ENCODE peak calls at places on chromosome 6, in seven cellular contexts. P is AG04450; N is psoas muscle; V is effector memory CD4-positive, alpha-beta T cell; A is brain microvascular endothelial cell; X is dorsolateral prefrontal cortex; L is ascending aorta. F is an unnamed sample.
A peak's percentile ranks its signal among the peaks of the same experiment; 100 is the strongest.

GRCh38 chr6:83966539-83966938 is 67.0 kb upstream of the MRAP2 start:
- DNase-seq in P (no peak), L (no peak), N (no peak), V (no peak), X (no peak), A (no peak), F (no peak)

GRCh38 chr6:105952326-105952725 is 133.8 kb upstream of the PRDM1 start:
- DNase-seq in V (no peak), N (no peak), A (no peak), X (no peak), P (no peak), L (no peak), F (no peak)

GRCh38 chr6:163971841-163972838 is 557.6 kb downstream of the QKI start:
- DNase-seq in X (no peak), V (no peak), N (no peak), A (no peak), P (no peak), L (no peak), F (no peak)

GRCh38 chr6:47106721-47107197 is 64.6 kb upstream of the ADGRF1 start:
- DNase-seq in A (no peak), L (no peak), P (no peak), X (no peak), V (no peak), N (no peak), F (no peak)

GRCh38 chr6:139844907-139845306 is 470.5 kb upstream of the CITED2 start:
- DNase-seq in P (no peak), X (no peak), V (no peak), L (no peak), A (no peak), N (no peak), F (no peak)

GRCh38 chr6:43846556-43846955 is 76.5 kb downstream of the VEGFA start:
- DNase-seq in A (no peak), P (no peak), N (no peak), X (no peak), L (no peak), V (no peak), F (no peak)

GRCh38 chr6:67030861-67031260 is 1323.8 kb upstream of the EYS start:
- DNase-seq in L (no peak), A (no peak), V (no peak), X (no peak), P (no peak), N (no peak), F (no peak)

GRCh38 chr6:27161946-27162603 is 85.4 kb upstream of the PRSS16 start:
- DNase-seq in A (peak; percentile 80), X (peak; percentile 64), N (no peak), V (no peak), L (no peak), P (no peak), F (no peak)

GRCh38 chr6:36731622-36732310 is 34.1 kb downstream of the RAB44 start:
- DNase-seq in L (no peak), A (no peak), P (no peak), V (no peak), X (no peak), N (peak; percentile 31), F (no peak)

GRCh38 chr6:77298298-77298697 is 165.0 kb downstream of the HTR1B start:
- DNase-seq in A (no peak), N (no peak), L (no peak), P (no peak), X (no peak), V (no peak), F (no peak)

GRCh38 chr6:160768101-160768500 is 66.1 kb downstream of the PLG start:
- DNase-seq in P (no peak), V (no peak), L (no peak), A (no peak), X (no peak), N (no peak), F (no peak)

GRCh38 chr6:16249971-16250370 is 11.6 kb downstream of the GMPR start:
- DNase-seq in N (no peak), X (no peak), V (no peak), P (no peak), L (no peak), A (no peak), F (no peak)

GRCh38 chr6:169225131-169225576 is 28.5 kb downstream of the THBS2 start:
- DNase-seq in V (no peak), P (no peak), X (no peak), A (no peak), N (no peak), L (peak; percentile 62), F (no peak)

GRCh38 chr6:13307508-13307995 is 20.8 kb downstream of the TBC1D7 start:
- DNase-seq in A (peak; percentile 83), X (no peak), P (no peak), N (no peak), V (no peak), L (no peak), F (no peak)

GRCh38 chr6:82363368-82364086 is at the start of gene TPBG:
- DNase-seq in N (peak; percentile 63), L (peak; percentile 74), P (peak; percentile 37), A (peak; percentile 47), X (no peak), V (peak; percentile 14), F (peak; percentile 58)

GRCh38 chr6:15317251-15317650 is 71.4 kb downstream of the JARID2 start:
- DNase-seq in N (no peak), V (no peak), L (no peak), P (no peak), X (no peak), A (no peak), F (no peak)

GRCh38 chr6:143692696-143693095 is 14.9 kb downstream of the PHACTR2 start:
- DNase-seq in A (no peak), V (no peak), L (no peak), N (no peak), P (no peak), X (no peak), F (no peak)

GRCh38 chr6:39517763-39518162 is 195.3 kb upstream of the KCNK16 start:
- DNase-seq in X (no peak), N (no peak), V (no peak), P (no peak), L (no peak), A (peak; percentile 14), F (no peak)
- H3K27me3 ChIP-seq in X (no peaks in the 10 kb centered on the region), N (no peaks in the 10 kb centered on the region), V (no peaks in the 10 kb centered on the region), P (no peaks in the 10 kb centered on the region), L (no peaks in the 10 kb centered on the region), A (no peaks in the 10 kb centered on the region), F (no peaks in the 10 kb centered on the region)

DNA sequence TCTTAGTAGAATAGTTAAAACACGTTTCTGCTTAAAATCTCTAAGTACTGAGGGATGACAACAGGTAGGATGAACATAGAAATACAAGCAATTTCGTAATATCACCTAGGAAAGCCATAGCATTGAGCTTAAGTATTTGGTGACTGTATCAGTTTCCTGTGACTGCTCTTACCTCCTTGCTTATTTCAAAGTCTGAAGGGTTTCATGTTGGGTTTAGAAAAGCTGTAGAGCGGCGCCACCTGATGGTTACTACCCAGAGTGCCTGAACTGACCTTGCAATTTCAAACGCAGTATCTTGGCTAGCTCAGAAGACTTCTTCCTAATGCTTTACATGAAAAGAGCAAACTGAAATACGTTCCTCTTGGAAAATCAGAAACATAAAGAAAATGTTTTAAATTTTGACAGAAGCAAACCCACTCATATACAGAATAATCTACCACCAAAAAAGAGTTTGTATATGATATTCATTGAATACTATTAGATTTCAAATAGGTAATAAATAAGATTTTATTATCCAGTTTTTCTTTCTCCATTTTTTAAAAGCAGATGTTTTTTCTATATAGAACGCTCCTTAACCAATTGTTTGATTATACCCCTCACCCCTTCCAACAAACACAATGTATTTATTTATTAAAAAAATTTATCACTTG is 82.3 kb upstream of the RIPOR2 start:
- DNase-seq in A (peak; percentile 67), V (peak; percentile 61), L (peak; percentile 75), X (peak; percentile 31), N (peak; percentile 76), P (no peak), F (no peak)
- H3K27me3 ChIP-seq in A (no peaks in the 10 kb centered on the region), V (no peaks in the 10 kb centered on the region), L (no peaks in the 10 kb centered on the region), X (no peaks in the 10 kb centered on the region), N (no peaks in the 10 kb centered on the region), P (no peaks in the 10 kb centered on the region), F (no peaks in the 10 kb centered on the region)

GRCh38 chr6:34030831-34031566 is 114.9 kb downstream of the GRM4 start:
- DNase-seq in A (no peak), P (no peak), X (no peak), L (no peak), V (no peak), N (no peak), F (no peak)
- H3K27me3 ChIP-seq in A (no peaks in the 10 kb centered on the region), P (peaks cover 9% of the 10 kb centered on the region), X (no peaks in the 10 kb centered on the region), L (no peaks in the 10 kb centered on the region), V (no peaks in the 10 kb centered on the region), N (no peaks in the 10 kb centered on the region), F (no peaks in the 10 kb centered on the region)

DNA sequence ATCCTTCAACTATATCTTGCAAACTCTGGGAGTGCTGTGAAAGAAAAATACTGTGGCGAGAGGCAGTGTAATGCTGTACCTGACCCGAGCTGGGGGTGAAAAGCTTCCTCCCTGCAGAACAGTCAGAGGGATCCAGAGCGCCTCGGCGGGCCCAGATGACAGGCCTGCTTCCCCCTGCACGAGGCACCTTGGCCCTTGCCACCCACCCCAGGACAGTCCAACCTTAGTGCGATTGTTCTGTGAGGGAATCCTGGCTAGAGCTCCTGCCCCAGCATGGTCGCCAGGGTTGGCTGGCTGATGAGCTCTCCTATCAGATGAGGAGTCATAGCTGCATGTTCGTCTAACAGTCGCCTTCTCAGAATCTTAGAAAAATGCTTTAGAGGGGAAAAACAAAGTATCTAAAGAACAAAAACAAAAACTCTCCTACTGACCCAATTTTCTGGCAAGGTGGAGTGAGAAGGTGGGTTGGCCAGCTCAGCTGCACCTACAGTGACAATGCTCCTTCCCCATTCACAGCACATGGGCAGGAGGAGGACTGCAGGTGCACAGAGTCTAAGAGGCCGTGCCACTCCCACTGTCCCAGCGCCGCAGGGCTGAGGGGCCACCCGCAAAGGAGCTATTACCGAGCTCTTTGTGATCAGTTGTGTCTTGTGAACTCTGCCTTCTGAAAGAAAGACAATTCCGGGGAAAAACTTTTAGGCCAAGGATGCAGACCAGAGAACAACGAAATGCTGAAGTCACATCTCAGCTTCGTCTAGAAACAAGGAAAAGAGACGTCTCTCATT is 28.6 kb upstream of the GPR6 start:
- DNase-seq in V (no peak), L (no peak), N (no peak), P (no peak), A (no peak), X (no peak), F (no peak)
- H3K27me3 ChIP-seq in V (no peaks in the 10 kb centered on the region), L (no peaks in the 10 kb centered on the region), N (no peaks in the 10 kb centered on the region), P (no peaks in the 10 kb centered on the region), A (no peaks in the 10 kb centered on the region), X (no peaks in the 10 kb centered on the region), F (peaks cover 4% of the 10 kb centered on the region)

GRCh38 chr6:10472634-10473033 is 48.5 kb upstream of the GCNT2 start:
- DNase-seq in P (no peak), L (no peak), X (no peak), V (no peak), N (no peak), A (no peak), F (no peak)
- H3K27me3 ChIP-seq in P (peaks cover 8% of the 10 kb centered on the region), L (no peaks in the 10 kb centered on the region), X (no peaks in the 10 kb centered on the region), V (no peaks in the 10 kb centered on the region), N (no peaks in the 10 kb centered on the region), A (no peaks in the 10 kb centered on the region), F (no peaks in the 10 kb centered on the region)